ENCODE peak calls at places on chromosomes 12 and 14, in nine cellular contexts. S, F, P, O, U, D, M, Q and G are unnamed samples.

GRCh38 chr12:3950714-3951320 is 77.6 kb upstream of the PARP11 start:
- DNase-seq in D (no peak), M (no peak), F (no peak), U (no peak), S (no peak), O (no peak), Q (no peak), P (no peak), G (no peak)

GRCh38 chr14:105056303-105056831 is 8.9 kb downstream of the GPR132 start:
- DNase-seq in O (no peak), M (no peak), S (no peak), Q (no peak), D (no peak), F (no peak), U (no peak), P (no peak), G (no peak)

GRCh38 chr12:2110127-2110526 is 57.3 kb downstream of the CACNA1C start:
- DNase-seq in M (no peak), Q (no peak), U (no peak), S (no peak), D (no peak), F (no peak), O (no peak), P (no peak), G (no peak)

GRCh38 chr12:25583545-25583944 is 30.5 kb upstream of the LMNTD1 start:
- DNase-seq in Q (no peak), M (no peak), S (no peak), P (no peak), U (no peak), O (no peak), F (no peak), D (no peak), G (no peak)

GRCh38 chr12:31702047-31702446 is 26.8 kb downstream of the AMN1 start:
- DNase-seq in Q (no peak), O (no peak), F (no peak), S (no peak), D (no peak), P (no peak), M (no peak), U (no peak), G (no peak)

GRCh38 chr12:84994436-84994835 is 41.6 kb downstream of the TSPAN19 start:
- DNase-seq in F (no peak), Q (no peak), U (no peak), P (no peak), M (no peak), D (no peak), O (no peak), S (no peak), G (no peak)

GRCh38 chr14:105203057-105203494 is 22.0 kb upstream of the NUDT14 start:
- DNase-seq in M (peak; percentile 91), F (peak; percentile 60), S (peak; percentile 81), D (peak; percentile 82), Q (peak; percentile 49), U (peak; percentile 42), P (peak; percentile 14), O (peak; percentile 48), G (no peak)

GRCh38 chr12:95214466-95214865 is 2.8 kb downstream of the FGD6 start:
- DNase-seq in U (no peak), D (no peak), M (no peak), F (no peak), O (no peak), Q (no peak), P (no peak), S (no peak), G (no peak)

GRCh38 chr14:95157195-95157986 is at the start of gene DICER1:
- DNase-seq in M (peak; percentile 100), Q (peak; percentile 88), S (peak; percentile 95), P (peak; percentile 74), D (peak; percentile 100), U (peak; percentile 91), F (peak; percentile 92), O (peak; percentile 96), G (peak; percentile 48)

GRCh38 chr14:100408350-100409015 is 85.3 kb downstream of the SLC25A47 start:
- DNase-seq in F (no peak), U (no peak), O (no peak), P (no peak), Q (no peak), M (no peak), S (no peak), D (no peak), G (no peak)

GRCh38 chr12:57735198-57735855 is 3.2 kb downstream of the AGAP2 start:
- DNase-seq in P (no peak), Q (no peak), S (no peak), O (no peak), F (no peak), M (no peak), D (no peak), U (no peak), G (no peak)

GRCh38 chr14:68374682-68375081 is 418.2 kb downstream of the ZFP36L1 start:
- DNase-seq in S (no peak), F (no peak), P (no peak), Q (no peak), U (no peak), D (no peak), M (no peak), O (no peak), G (no peak)

GRCh38 chr14:53003776-53004175 is 52.9 kb upstream of the FERMT2 start:
- DNase-seq in M (no peak), O (no peak), Q (no peak), P (no peak), F (no peak), U (no peak), D (no peak), S (no peak), G (no peak)

GRCh38 chr14:100586520-100587247 is 533 bp downstream of the BEGAIN start:
- DNase-seq in O (no peak), S (no peak), M (peak; percentile 75), D (no peak), P (no peak), U (no peak), F (no peak), Q (peak; percentile 38), G (peak; percentile 57)

GRCh38 chr12:132429932-132430643 is 59.9 kb upstream of the FBRSL1 start:
- DNase-seq in P (peak; percentile 50), F (peak; percentile 86), M (peak; percentile 75), S (no peak), D (no peak), Q (peak; percentile 19), O (peak; percentile 88), U (no peak), G (peak; percentile 70)

GRCh38 chr12:69074559-69075349 is 141.8 kb upstream of the CPM start:
- DNase-seq in D (no peak), M (no peak), F (no peak), S (no peak), P (no peak), O (no peak), U (no peak), Q (no peak), G (no peak)

GRCh38 chr14:50085570-50086315 is 30.6 kb downstream of the VCPKMT start:
- DNase-seq in D (no peak), U (no peak), F (peak; percentile 79), M (no peak), P (no peak), S (no peak), Q (peak; percentile 36), O (peak; percentile 81), G (no peak)

GRCh38 chr12:22538336-22538735 is 6.0 kb downstream of the C2CD5 start:
- DNase-seq in M (no peak), P (no peak), F (no peak), O (no peak), S (no peak), U (no peak), Q (no peak), D (no peak), G (no peak)

GRCh38 chr12:128069359-128069997 is 197.5 kb upstream of the TMEM132C start:
- DNase-seq in D (peak; percentile 19), M (peak; percentile 51), O (no peak), U (peak; percentile 15), P (peak; percentile 0), F (peak; percentile 60), S (no peak), Q (peak; percentile 6), G (peak; percentile 9)

GRCh38 chr14:93082576-93083001 is 33.1 kb downstream of the ITPK1 start:
- DNase-seq in U (no peak), P (no peak), M (no peak), F (no peak), S (no peak), Q (no peak), O (no peak), D (no peak), G (no peak)

GRCh38 chr14:73503648-73504047 is 12.9 kb downstream of the RIOX1 start:
- DNase-seq in S (no peak), O (no peak), M (no peak), Q (no peak), U (no peak), P (no peak), F (peak; percentile 25), D (no peak), G (no peak)

GRCh38 chr14:100500128-100500527 is 87.1 kb downstream of the BEGAIN start:
- DNase-seq in M (no peak), F (no peak), Q (no peak), S (no peak), D (no peak), P (no peak), U (no peak), O (no peak), G (no peak)

GRCh38 chr14:81427348-81428058 is 27.4 kb upstream of the STON2 start:
- DNase-seq in D (no peak), U (no peak), F (no peak), M (peak; percentile 63), S (no peak), O (no peak), Q (no peak), P (no peak), G (no peak)

GRCh38 chr12:68482660-68483059 is 128.0 kb upstream of the RAP1B start:
- DNase-seq in M (no peak), O (no peak), Q (no peak), D (no peak), S (no peak), U (no peak), P (no peak), F (no peak), G (peak; percentile 22)

GRCh38 chr12:67430708-67431335 is 161.7 kb downstream of the CAND1 start:
- DNase-seq in U (no peak), O (no peak), S (no peak), M (peak; percentile 50), D (no peak), P (no peak), Q (no peak), F (no peak), G (no peak)

GRCh38 chr12:123973552-123974341 is 732 bp downstream of the ZNF664 start:
- DNase-seq in M (peak; percentile 76), U (no peak), F (peak; percentile 32), P (no peak), D (peak; percentile 41), S (no peak), O (no peak), Q (no peak), G (no peak)

GRCh38 chr14:59585891-59586554 is 9.4 kb upstream of the CCDC175 start:
- DNase-seq in M (no peak), Q (no peak), O (no peak), D (no peak), P (peak; percentile 59), U (no peak), F (no peak), S (no peak), G (no peak)